ENCODE peak calls at places on chromosomes 4 and X, in eight cellular contexts. L is stomach; O is tibial nerve; T is spleen; A is cardiac muscle cell; K is SK-N-SH; N is GM23248; I is CD4-positive, CD25-positive, alpha-beta regulatory T cell. S is an unnamed sample.

GRCh38 chrX:71989768-71990167 is 79.1 kb downstream of the NHSL2 start:
- DNase-seq in L (no peak), O (peak; percentile 29), T (no peak), A (no peak), K (no peak), N (peak; percentile 87), I (no peak), S (no peak)

GRCh38 chr4:42671431-42672194 is 14.7 kb upstream of the ATP8A1 start:
- DNase-seq in L (no peak), O (no peak), T (no peak), A (no peak), K (no peak), N (no peak), I (peak; percentile 84), S (peak; percentile 36)

GRCh38 chrX:38859602-38860001 is 58.3 kb downstream of the MID1IP1 start:
- DNase-seq in L (no peak), O (no peak), T (no peak), A (no peak), K (no peak), N (peak; percentile 41), I (no peak), S (no peak)

GRCh38 chr4:46329118-46329976 is 60.6 kb downstream of the GABRA2 start:
- DNase-seq in L (no peak), O (peak; percentile 12), T (no peak), A (peak; percentile 67), K (peak; percentile 2), N (peak; percentile 16), I (no peak), S (no peak)

GRCh38 chrX:72255445-72255844 is 16.6 kb upstream of the ERCC6L start:
- DNase-seq in L (peak; percentile 27), O (no peak), T (no peak), A (no peak), K (no peak), N (no peak), I (no peak), S (no peak)

GRCh38 chr4:100306018-100306417 is 115.8 kb upstream of the DDIT4L start:
- DNase-seq in L (no peak), O (no peak), T (no peak), A (no peak), K (no peak), N (peak; percentile 57), I (no peak), S (no peak)

GRCh38 chrX:497201-497710 is 110.5 kb upstream of the PPP2R3B start:
- DNase-seq in L (no peak), O (no peak), T (peak; percentile 55), A (no peak), K (no peak), N (no peak), I (no peak), S (no peak)

GRCh38 chrX:123959281-123960063 is 2.0 kb upstream of the STAG2 start:
- DNase-seq in L (peak; percentile 49), O (peak; percentile 59), T (peak; percentile 84), A (peak; percentile 23), K (peak; percentile 36), N (peak; percentile 61), I (no peak), S (peak; percentile 7)

GRCh38 chr4:153943738-153944415 is 155.0 kb upstream of the SFRP2 start:
- DNase-seq in L (no peak), O (no peak), T (no peak), A (no peak), K (no peak), N (no peak), I (no peak), S (no peak)

GRCh38 chrX:101417981-101418841 is 10.2 kb downstream of the HNRNPH2 start:
- DNase-seq in L (peak; percentile 58), O (peak; percentile 36), T (peak; percentile 92), A (peak; percentile 85), K (peak; percentile 74), N (peak; percentile 50), I (peak; percentile 33), S (peak; percentile 15)

DNA sequence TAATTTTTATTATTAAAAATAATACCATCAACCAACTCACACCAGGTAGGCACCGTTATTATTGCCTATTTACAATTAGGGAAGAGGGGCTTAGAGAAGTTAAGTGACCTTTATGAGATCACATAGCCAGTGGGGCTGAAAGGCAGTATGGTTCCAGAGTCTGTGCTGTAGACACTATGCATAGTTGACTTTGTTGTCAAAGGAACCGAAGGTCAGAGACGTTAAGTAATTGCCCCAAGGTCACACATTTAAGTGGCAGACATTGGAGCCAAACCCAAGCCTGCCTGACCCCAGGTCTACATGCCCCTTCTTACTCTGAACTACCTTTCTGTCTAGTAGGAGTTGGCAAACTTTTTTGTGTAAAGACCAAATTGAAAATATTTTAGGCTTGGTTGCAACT is 36.4 kb downstream of the RHOH start:
- DNase-seq in L (no peak), O (no peak), T (no peak), A (no peak), K (no peak), N (no peak), I (no peak), S (no peak)
- H3K9me3 ChIP-seq in L (no peaks in the 10 kb centered on the region), O (no peaks in the 10 kb centered on the region), T (no peaks in the 10 kb centered on the region), A (no peaks in the 10 kb centered on the region), K (no peaks in the 10 kb centered on the region), N (no peaks in the 10 kb centered on the region), I (no peaks in the 10 kb centered on the region), S (no peaks in the 10 kb centered on the region)

GRCh38 chrX:153728951-153729631 is 4.4 kb downstream of the ABCD1 start:
- DNase-seq in L (no peak), O (no peak), T (peak; percentile 71), A (no peak), K (no peak), N (no peak), I (no peak), S (no peak)
- H3K9me3 ChIP-seq in L (no peaks in the 10 kb centered on the region), O (no peaks in the 10 kb centered on the region), T (no peaks in the 10 kb centered on the region), A (no peaks in the 10 kb centered on the region), K (no peaks in the 10 kb centered on the region), N (no peaks in the 10 kb centered on the region), I (no peaks in the 10 kb centered on the region), S (no peaks in the 10 kb centered on the region)

GRCh38 chr4:71995297-71995696 is 36.5 kb upstream of the NPFFR2 start:
- DNase-seq in L (no peak), O (no peak), T (no peak), A (no peak), K (no peak), N (no peak), I (no peak), S (no peak)

GRCh38 chr4:71992571-71992970 is 39.2 kb upstream of the NPFFR2 start:
- DNase-seq in L (no peak), O (no peak), T (no peak), A (no peak), K (no peak), N (no peak), I (no peak), S (no peak)

DNA sequence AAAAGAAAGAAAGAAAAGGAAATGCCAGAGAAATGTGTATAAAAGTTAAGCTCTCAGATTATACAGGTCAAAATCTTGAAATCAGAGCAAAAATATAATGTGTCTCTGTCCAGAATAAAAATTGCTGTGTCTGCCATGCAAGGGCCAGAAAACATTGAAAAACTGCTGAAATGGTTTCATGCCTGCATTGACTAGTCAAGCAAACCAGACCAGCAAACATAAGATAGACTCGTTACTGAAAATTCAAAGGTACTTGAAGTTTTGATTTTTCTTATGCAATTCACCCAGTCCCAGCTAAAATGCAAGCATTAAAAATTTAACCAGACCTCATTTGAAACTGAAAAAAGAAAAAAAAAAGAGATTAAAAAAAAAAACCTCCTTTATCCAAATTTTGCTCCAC is 37.2 kb upstream of the NPFFR2 start:
- DNase-seq in L (no peak), O (no peak), T (no peak), A (no peak), K (no peak), N (no peak), I (no peak), S (no peak)
- H3K9me3 ChIP-seq in L (no peaks in the 10 kb centered on the region), O (peaks cover 3% of the 10 kb centered on the region), T (peaks cover 29% of the 10 kb centered on the region), A (no peaks in the 10 kb centered on the region), K (no peaks in the 10 kb centered on the region), N (no peaks in the 10 kb centered on the region), I (no peaks in the 10 kb centered on the region), S (no peaks in the 10 kb centered on the region)

GRCh38 chrX:64190136-64190740 is 15.3 kb downstream of the AMER1 start:
- DNase-seq in L (no peak), O (no peak), T (no peak), A (no peak), K (no peak), N (no peak), I (no peak), S (no peak)
- H3K9me3 ChIP-seq in L (no peaks in the 10 kb centered on the region), O (no peaks in the 10 kb centered on the region), T (no peaks in the 10 kb centered on the region), A (no peaks in the 10 kb centered on the region), K (no peaks in the 10 kb centered on the region), N (no peaks in the 10 kb centered on the region), I (no peaks in the 10 kb centered on the region), S (no peaks in the 10 kb centered on the region)

GRCh38 chr4:3312362-3312761 is 19.5 kb downstream of the RGS12 start:
- DNase-seq in L (peak; percentile 5), O (no peak), T (peak; percentile 14), A (no peak), K (no peak), N (no peak), I (no peak), S (no peak)

GRCh38 chr4:3313139-3313538 is 20.3 kb downstream of the RGS12 start:
- DNase-seq in L (no peak), O (no peak), T (peak; percentile 32), A (no peak), K (no peak), N (no peak), I (no peak), S (no peak)

GRCh38 chr4:3311489-3312171 is 18.8 kb downstream of the RGS12 start:
- DNase-seq in L (peak; percentile 18), O (no peak), T (peak; percentile 27), A (no peak), K (no peak), N (no peak), I (no peak), S (no peak)

GRCh38 chr4:3310301-3311094 is 17.7 kb downstream of the RGS12 start:
- DNase-seq in L (peak; percentile 24), O (no peak), T (peak; percentile 58), A (no peak), K (no peak), N (no peak), I (no peak), S (no peak)

GRCh38 chr4:3311095-3311372 is 18.2 kb downstream of the RGS12 start:
- DNase-seq in L (peak; percentile 22), O (no peak), T (peak; percentile 64), A (no peak), K (no peak), N (no peak), I (no peak), S (no peak)
- H3K9me3 ChIP-seq in L (no peaks in the 10 kb centered on the region), O (no peaks in the 10 kb centered on the region), T (no peaks in the 10 kb centered on the region), A (no peaks in the 10 kb centered on the region), K (no peaks in the 10 kb centered on the region), N (no peaks in the 10 kb centered on the region), I (no peaks in the 10 kb centered on the region), S (no peaks in the 10 kb centered on the region)

GRCh38 chr4:48002267-48002666 is 14.2 kb downstream of the CNGA1 start:
- DNase-seq in L (no peak), O (no peak), T (no peak), A (no peak), K (no peak), N (no peak), I (no peak), S (no peak)
- H3K9me3 ChIP-seq in L (no peaks in the 10 kb centered on the region), O (no peaks in the 10 kb centered on the region), T (peaks cover 44% of the 10 kb centered on the region), A (peaks cover 3% of the 10 kb centered on the region), K (peaks cover 13% of the 10 kb centered on the region), N (no peaks in the 10 kb centered on the region), I (peaks cover 9% of the 10 kb centered on the region), S (no peaks in the 10 kb centered on the region)

GRCh38 chr4:54139332-54139731 is 39.4 kb downstream of the GSX2 start:
- DNase-seq in L (no peak), O (no peak), T (no peak), A (peak; percentile 3), K (no peak), N (no peak), I (no peak), S (no peak)
- H3K9me3 ChIP-seq in L (no peaks in the 10 kb centered on the region), O (no peaks in the 10 kb centered on the region), T (no peaks in the 10 kb centered on the region), A (no peaks in the 10 kb centered on the region), K (no peaks in the 10 kb centered on the region), N (no peaks in the 10 kb centered on the region), I (no peaks in the 10 kb centered on the region), S (no peaks in the 10 kb centered on the region)

S was measured in T-helper 17 cell.